ENCODE peak calls at places on chromosomes 1 and 21, in six cellular contexts. O, U, F, W, Q and D are unnamed samples.

GRCh38 chr1:67052741-67053534 is 1.0 kb downstream of the SLC35D1 start:
- DNase-seq in O (no peak), U (peak; percentile 5), Q (peak; percentile 71), W (peak; percentile 49), F (no peak), D (peak; percentile 44)

GRCh38 chr1:7588457-7588827 is 182.7 kb upstream of the VAMP3 start:
- DNase-seq in Q (no peak), U (no peak), F (no peak), W (no peak), O (no peak), D (no peak)

GRCh38 chr1:178954937-178955336 is 70.8 kb upstream of the FAM20B start:
- DNase-seq in Q (no peak), U (no peak), F (no peak), O (no peak), W (no peak), D (no peak)

GRCh38 chr21:41647806-41648561 is 118.9 kb downstream of the RIPK4 start:
- DNase-seq in O (no peak), Q (no peak), W (no peak), F (no peak), U (no peak), D (no peak)

GRCh38 chr1:167821969-167822685 is 91.8 kb downstream of the ADCY10 start:
- DNase-seq in Q (no peak), F (no peak), O (no peak), W (no peak), U (no peak), D (no peak)

GRCh38 chr1:202213361-202214088 is 19.9 kb downstream of the LGR6 start:
- DNase-seq in U (peak; percentile 30), O (no peak), Q (no peak), F (no peak), W (no peak), D (no peak)

GRCh38 chr1:181369416-181369815 is 113.9 kb upstream of the CACNA1E start:
- DNase-seq in F (no peak), W (no peak), U (no peak), Q (no peak), O (no peak), D (no peak)

GRCh38 chr21:35256468-35256988 is 207.4 kb upstream of the RUNX1 start:
- DNase-seq in F (no peak), O (peak; percentile 89), U (peak; percentile 91), W (peak; percentile 100), Q (no peak), D (no peak)

GRCh38 chr1:6852136-6852890 is 67.1 kb downstream of the CAMTA1 start:
- DNase-seq in W (no peak), U (no peak), O (no peak), F (no peak), Q (no peak), D (no peak)

GRCh38 chr21:37220433-37220980 is 46.6 kb downstream of the VPS26C start:
- DNase-seq in W (peak; percentile 61), O (no peak), Q (no peak), U (peak; percentile 49), F (peak; percentile 28), D (peak; percentile 63)

GRCh38 chr1:229947968-229948367 is 119.1 kb upstream of the GALNT2 start:
- DNase-seq in U (no peak), Q (no peak), O (no peak), W (no peak), F (no peak), D (no peak)

GRCh38 chr1:155064109-155064812 is 721 bp downstream of the EFNA4 start:
- DNase-seq in W (peak; percentile 16), F (no peak), Q (no peak), U (peak; percentile 65), O (no peak), D (no peak)

GRCh38 chr21:27759091-27759659 is 792.3 kb upstream of the ADAMTS5 start:
- DNase-seq in O (no peak), F (no peak), Q (no peak), U (no peak), W (no peak), D (peak; percentile 7)

GRCh38 chr1:109777436-109777835 is 13.7 kb upstream of the EPS8L3 start:
- DNase-seq in O (no peak), Q (no peak), W (no peak), U (no peak), F (no peak), D (no peak)

GRCh38 chr1:197391303-197392226 is 123.5 kb downstream of the CRB1 start:
- DNase-seq in U (no peak), W (no peak), O (no peak), F (no peak), Q (no peak), D (no peak)

GRCh38 chr1:193408782-193409293 is 222.4 kb upstream of the B3GALT2 start:
- DNase-seq in Q (no peak), U (no peak), W (peak; percentile 94), O (no peak), F (no peak), D (no peak)

GRCh38 chr21:29217818-29218252 is 80.9 kb upstream of the BACH1 start:
- DNase-seq in U (no peak), O (peak; percentile 12), F (no peak), Q (no peak), W (peak; percentile 98), D (no peak)

GRCh38 chr1:42165511-42166210 is 1.1 kb upstream of the GUCA2A start:
- DNase-seq in F (no peak), W (peak; percentile 31), U (peak; percentile 90), Q (peak; percentile 86), O (peak; percentile 38), D (no peak)

GRCh38 chr1:36204347-36204909 is 19.8 kb upstream of the THRAP3 start:
- DNase-seq in F (no peak), Q (no peak), O (no peak), U (peak; percentile 46), W (no peak), D (no peak)

GRCh38 chr1:199399996-199400714 is 627.4 kb upstream of the NR5A2 start:
- DNase-seq in F (no peak), Q (no peak), O (no peak), W (no peak), U (no peak), D (no peak)

GRCh38 chr1:29626066-29626465 is 389.7 kb downstream of the PTPRU start:
- DNase-seq in O (no peak), W (no peak), Q (no peak), U (no peak), F (no peak), D (no peak)

GRCh38 chr1:31723828-31724359 is 20.1 kb upstream of the COL16A1 start:
- DNase-seq in Q (no peak), O (no peak), U (no peak), F (peak; percentile 40), W (peak; percentile 69), D (peak; percentile 45)

GRCh38 chr1:90924982-90925381 is 96.9 kb downstream of the ZNF644 start:
- DNase-seq in U (no peak), W (no peak), O (no peak), Q (no peak), F (no peak), D (no peak)

GRCh38 chr1:101317590-101317989 is 80.8 kb downstream of the S1PR1 start:
- DNase-seq in W (no peak), Q (no peak), O (no peak), U (peak; percentile 35), F (no peak), D (no peak)

GRCh38 chr1:117127840-117128239 is 6.3 kb upstream of the TRIM45 start:
- DNase-seq in W (peak; percentile 41), O (no peak), Q (no peak), U (no peak), F (no peak), D (no peak)

GRCh38 chr1:97451422-97451821 is 469.4 kb downstream of the DPYD start:
- DNase-seq in F (no peak), U (no peak), W (no peak), Q (no peak), O (no peak), D (no peak)

GRCh38 chr1:27257155-27257554 is 22.7 kb downstream of the WDTC1 start:
- DNase-seq in W (peak; percentile 22), Q (no peak), F (no peak), O (no peak), U (no peak), D (no peak)

GRCh38 chr1:31668303-31668883 is 23.7 kb upstream of the PEF1 start:
- DNase-seq in O (no peak), Q (no peak), F (no peak), W (no peak), U (no peak), D (no peak)

GRCh38 chr1:160954158-160955104 is at the start of gene ITLN2:
- DNase-seq in Q (no peak), O (peak; percentile 45), F (peak; percentile 21), W (peak; percentile 27), U (no peak), D (peak; percentile 38)

GRCh38 chr1:241772932-241773500 is 75.0 kb upstream of the EXO1 start:
- DNase-seq in F (no peak), Q (no peak), W (no peak), U (no peak), O (no peak), D (no peak)

GRCh38 chr1:111669268-111669667 is 49.7 kb downstream of the RAP1A start:
- DNase-seq in O (no peak), Q (no peak), W (peak; percentile 53), F (no peak), U (no peak), D (no peak)

GRCh38 chr1:41576206-41576605 is 91.7 kb upstream of the EDN2 start:
- DNase-seq in U (no peak), W (no peak), O (no peak), Q (no peak), F (no peak), D (no peak)

GRCh38 chr1:44808938-44809917 is 905 bp downstream of the BTBD19 start:
- DNase-seq in W (peak; percentile 70), F (peak; percentile 85), Q (no peak), O (no peak), U (no peak), D (no peak)

GRCh38 chr1:32706491-32706890 is 3.9 kb upstream of the SYNC start:
- DNase-seq in Q (no peak), U (no peak), W (peak; percentile 59), F (no peak), O (no peak), D (no peak)

GRCh38 chr1:193625255-193625654 is 438.8 kb upstream of the B3GALT2 start:
- DNase-seq in U (no peak), F (no peak), W (no peak), O (no peak), Q (no peak), D (no peak)

GRCh38 chr1:183137782-183138181 is 48.3 kb upstream of the LAMC2 start:
- DNase-seq in W (peak; percentile 73), F (no peak), O (no peak), Q (no peak), U (no peak), D (no peak)

GRCh38 chr1:1430114-1430982 is 5.1 kb upstream of the VWA1 start:
- DNase-seq in O (no peak), U (peak; percentile 63), Q (peak; percentile 72), W (peak; percentile 76), F (no peak), D (no peak)

GRCh38 chr1:243623831-243624230 is 226.2 kb downstream of the AKT3 start:
- DNase-seq in U (no peak), W (no peak), O (no peak), F (no peak), Q (no peak), D (no peak)

GRCh38 chr1:1299686-1300351 is 7.9 kb downstream of the ACAP3 start:
- DNase-seq in F (no peak), W (no peak), O (no peak), U (no peak), Q (no peak), D (peak; percentile 34)

GRCh38 chr1:208410409-208410808 is 166.2 kb upstream of the PLXNA2 start:
- DNase-seq in Q (no peak), O (no peak), W (no peak), F (no peak), U (no peak), D (no peak)